ENCODE peak calls at places on chromosomes 16 and 17, in five cellular contexts. One of them, this sample, is unnamed. For H3K27me3, the result is how much of the 10 kb centered on the place peaks cover.

GRCh38 chr16:23452572-23453337 is at the start of gene COG7:
- DNase-seq in body of pancreas: peak
- DNase-seq in transverse colon: peak
- DNase-seq in uterus: peak
- DNase-seq in right lobe of liver: peak
- DNase-seq in this sample: peak

GRCh38 chr16:70575376-70575775 is 51.8 kb downstream of the SF3B3 start:
- DNase-seq in body of pancreas: no peak
- DNase-seq in uterus: no peak
- DNase-seq in transverse colon: no peak
- DNase-seq in right lobe of liver: no peak
- DNase-seq in this sample: no peak

GRCh38 chr16:4924593-4925378 is 12.2 kb downstream of the PPL start:
- DNase-seq in uterus: no peak
- DNase-seq in right lobe of liver: peak
- DNase-seq in body of pancreas: peak
- DNase-seq in transverse colon: peak
- DNase-seq in this sample: peak

GRCh38 chr17:41627316-41628072 is 3.1 kb upstream of the KRT17 start:
- DNase-seq in uterus: no peak
- DNase-seq in body of pancreas: no peak
- DNase-seq in transverse colon: no peak
- DNase-seq in right lobe of liver: no peak
- DNase-seq in this sample: no peak

GRCh38 chr16:68257251-68257905 is 6.9 kb upstream of the SLC7A6 start:
- DNase-seq in uterus: no peak
- DNase-seq in body of pancreas: no peak
- DNase-seq in transverse colon: peak
- DNase-seq in right lobe of liver: no peak
- DNase-seq in this sample: no peak

GRCh38 chr17:46175891-46176290 is 17.3 kb downstream of the KANSL1 start:
- DNase-seq in transverse colon: no peak
- DNase-seq in body of pancreas: no peak
- DNase-seq in uterus: no peak
- DNase-seq in right lobe of liver: no peak
- DNase-seq in this sample: no peak

GRCh38 chr17:83136156-83136555 is 56.7 kb downstream of the METRNL start:
- DNase-seq in body of pancreas: no peak
- DNase-seq in uterus: peak
- DNase-seq in right lobe of liver: no peak
- DNase-seq in transverse colon: peak
- DNase-seq in this sample: peak

GRCh38 chr17:61504697-61505096 is 52.5 kb downstream of the TBX4 start:
- DNase-seq in right lobe of liver: no peak
- DNase-seq in body of pancreas: no peak
- DNase-seq in uterus: no peak
- DNase-seq in transverse colon: no peak
- DNase-seq in this sample: no peak

GRCh38 chr16:89924925-89925307 is 1.8 kb downstream of the TUBB3 start:
- DNase-seq in right lobe of liver: no peak
- DNase-seq in body of pancreas: no peak
- DNase-seq in transverse colon: no peak
- DNase-seq in uterus: no peak
- DNase-seq in this sample: no peak

GRCh38 chr16:9847146-9847545 is 335.1 kb downstream of the GRIN2A start:
- DNase-seq in body of pancreas: no peak
- DNase-seq in transverse colon: no peak
- DNase-seq in right lobe of liver: no peak
- DNase-seq in uterus: no peak
- DNase-seq in this sample: no peak

GRCh38 chr17:336110-337021 is 16.2 kb downstream of the RPH3AL start:
- DNase-seq in body of pancreas: peak
- DNase-seq in uterus: no peak
- DNase-seq in right lobe of liver: peak
- DNase-seq in transverse colon: peak
- DNase-seq in this sample: peak

GRCh38 chr17:4147751-4148310 is 4.8 kb downstream of the CYB5D2 start:
- DNase-seq in body of pancreas: no peak
- DNase-seq in transverse colon: no peak
- DNase-seq in uterus: no peak
- DNase-seq in right lobe of liver: no peak
- DNase-seq in this sample: no peak

GRCh38 chr17:66272699-66273390 is 29.6 kb upstream of the PRKCA start:
- DNase-seq in body of pancreas: no peak
- DNase-seq in transverse colon: no peak
- DNase-seq in uterus: peak
- DNase-seq in right lobe of liver: no peak
- DNase-seq in this sample: no peak

GRCh38 chr16:21277927-21278706 is at the start of gene CRYM:
- DNase-seq in body of pancreas: peak
- DNase-seq in transverse colon: peak
- DNase-seq in right lobe of liver: peak
- DNase-seq in uterus: peak
- DNase-seq in this sample: peak

GRCh38 chr17:80647746-80648145 is 103.1 kb downstream of the RPTOR start:
- DNase-seq in body of pancreas: no peak
- DNase-seq in right lobe of liver: no peak
- DNase-seq in uterus: no peak
- DNase-seq in transverse colon: no peak
- DNase-seq in this sample: no peak

GRCh38 chr16:81496742-81497141 is 52.1 kb downstream of the CMIP start:
- DNase-seq in uterus: no peak
- DNase-seq in body of pancreas: no peak
- DNase-seq in transverse colon: no peak
- DNase-seq in right lobe of liver: no peak
- DNase-seq in this sample: no peak

GRCh38 chr17:33686171-33686570 is 393.1 kb upstream of the ASIC2 start:
- DNase-seq in body of pancreas: no peak
- DNase-seq in right lobe of liver: no peak
- DNase-seq in transverse colon: no peak
- DNase-seq in uterus: no peak
- DNase-seq in this sample: no peak

GRCh38 chr17:62816282-62816839 is 8.2 kb upstream of the MARCHF10 start:
- DNase-seq in right lobe of liver: no peak
- DNase-seq in transverse colon: no peak
- DNase-seq in body of pancreas: no peak
- DNase-seq in uterus: no peak
- DNase-seq in this sample: no peak

GRCh38 chr17:60305141-60305540 is 86.8 kb downstream of the USP32 start:
- DNase-seq in body of pancreas: no peak
- DNase-seq in right lobe of liver: no peak
- DNase-seq in transverse colon: no peak
- DNase-seq in uterus: no peak
- DNase-seq in this sample: peak

GRCh38 chr17:38421224-38421841 is 6.9 kb upstream of the ARHGAP23 start:
- DNase-seq in transverse colon: no peak
- DNase-seq in right lobe of liver: no peak
- DNase-seq in body of pancreas: no peak
- DNase-seq in uterus: no peak
- DNase-seq in this sample: no peak
- H3K27ac ChIP-seq in transverse colon: peak
- H3K27ac ChIP-seq in right lobe of liver: no peak
- H3K27ac ChIP-seq in body of pancreas: no peak
- H3K27ac ChIP-seq in uterus: peak
- H3K27ac ChIP-seq in this sample: no peak

GRCh38 chr16:58021661-58022551 is 3.6 kb upstream of the MMP15 start:
- DNase-seq in uterus: no peak
- DNase-seq in body of pancreas: no peak
- DNase-seq in transverse colon: no peak
- DNase-seq in right lobe of liver: no peak
- DNase-seq in this sample: no peak
- TF ChIP-seq POLR2A in uterus: no peak
- TF ChIP-seq POLR2A in body of pancreas: no peak
- TF ChIP-seq POLR2A in transverse colon: no peak
- TF ChIP-seq POLR2A in right lobe of liver: no peak
- TF ChIP-seq POLR2A in this sample: no peak

DNA sequence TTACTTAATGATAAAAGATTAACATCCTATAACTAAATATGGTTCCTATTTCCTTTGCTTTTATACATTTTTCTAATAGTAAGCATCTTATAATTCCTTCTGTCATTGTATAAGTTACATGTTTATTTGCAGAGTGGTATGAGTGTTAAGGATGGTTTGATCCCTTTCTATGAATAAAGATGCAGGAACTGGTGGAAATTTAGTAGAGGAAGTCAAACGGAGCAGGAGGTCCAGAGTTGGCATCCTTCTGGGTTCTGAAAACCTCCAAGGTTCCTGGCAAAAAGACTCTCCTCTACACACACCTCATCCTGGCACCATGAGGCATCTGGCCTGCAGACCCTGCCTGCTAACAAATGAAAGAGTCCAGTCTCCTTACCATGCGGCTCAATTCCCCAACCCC is 296.8 kb downstream of the SOX9 start:
- DNase-seq in body of pancreas: no peak
- DNase-seq in uterus: no peak
- DNase-seq in transverse colon: no peak
- DNase-seq in right lobe of liver: no peak
- DNase-seq in this sample: no peak
- H3K27me3 ChIP-seq in body of pancreas: under half
- H3K27me3 ChIP-seq in uterus: under half
- H3K27me3 ChIP-seq in transverse colon: under half
- H3K27me3 ChIP-seq in right lobe of liver: under half
- H3K27me3 ChIP-seq in this sample: under half

GRCh38 chr17:40450175-40450574 is 6.9 kb downstream of the IGFBP4 start:
- DNase-seq in body of pancreas: peak
- DNase-seq in uterus: peak
- DNase-seq in right lobe of liver: peak
- DNase-seq in transverse colon: peak
- DNase-seq in this sample: no peak
- H3K27ac ChIP-seq in body of pancreas: no peak
- H3K27ac ChIP-seq in uterus: peak
- H3K27ac ChIP-seq in right lobe of liver: peak
- H3K27ac ChIP-seq in transverse colon: peak
- H3K27ac ChIP-seq in this sample: peak

DNA sequence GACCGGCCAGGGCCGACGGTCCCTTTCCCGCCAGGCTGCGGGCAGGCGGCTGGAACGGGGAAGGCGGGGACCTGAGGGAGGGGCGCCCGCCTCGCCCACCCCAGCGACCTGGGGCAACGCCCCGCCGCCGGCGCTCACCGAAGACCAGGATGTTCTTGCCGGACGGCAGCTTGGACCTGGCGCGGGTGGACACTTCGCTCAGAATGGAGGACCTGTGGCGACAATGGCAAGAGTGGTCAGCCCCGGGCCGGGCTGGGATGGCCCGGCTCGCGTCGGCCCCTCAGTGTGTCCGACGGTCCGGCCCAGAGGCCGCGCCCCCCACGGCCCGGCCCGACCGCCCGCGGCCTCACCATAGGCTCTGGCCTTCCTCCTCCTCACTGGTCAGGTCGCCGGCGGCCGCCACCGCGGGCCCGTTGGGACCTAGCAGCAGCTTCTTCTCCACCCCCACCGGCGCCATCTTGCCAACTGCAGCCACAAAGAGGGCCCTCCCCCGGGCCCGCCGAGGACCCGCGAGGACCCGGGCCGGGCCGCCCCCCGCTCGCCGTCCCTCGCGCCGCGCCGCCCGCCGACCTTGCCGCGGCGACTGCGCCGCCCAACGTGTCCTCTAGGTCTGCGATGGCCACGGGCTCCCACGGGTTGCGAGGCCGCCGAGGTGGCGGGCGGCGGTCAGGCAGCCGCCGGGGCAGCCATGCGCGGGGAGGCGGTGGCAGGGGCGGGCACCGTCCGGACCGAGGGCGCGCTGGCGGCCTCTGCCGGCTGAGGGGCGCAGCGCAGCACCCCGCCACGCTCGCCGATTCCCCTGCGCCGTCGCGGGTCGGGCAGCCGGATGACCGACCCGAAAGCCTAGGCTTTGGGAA is at the start of gene DYNC1LI2:
- DNase-seq in transverse colon: peak
- DNase-seq in body of pancreas: peak
- DNase-seq in right lobe of liver: peak
- DNase-seq in uterus: peak
- DNase-seq in this sample: peak
- TF ChIP-seq POLR2A in transverse colon: peak
- TF ChIP-seq POLR2A in body of pancreas: peak
- TF ChIP-seq POLR2A in right lobe of liver: peak
- TF ChIP-seq POLR2A in uterus: peak
- TF ChIP-seq POLR2A in this sample: no peak

DNA sequence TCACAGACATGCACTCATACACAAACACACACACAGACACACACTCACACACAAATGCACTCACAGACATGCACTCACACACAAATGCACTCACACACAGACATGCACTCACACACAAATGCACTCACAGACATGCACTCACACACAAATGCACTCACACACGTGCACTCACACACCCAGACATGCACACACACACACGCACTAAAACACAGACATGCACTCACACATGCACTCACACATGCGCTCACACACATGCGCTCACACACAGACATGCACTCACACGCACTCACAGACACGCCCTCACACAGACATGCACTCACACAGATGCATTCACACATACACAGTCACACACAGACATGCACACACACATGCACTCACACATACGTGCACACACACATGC is 2.7 kb upstream of the ZNF469 start:
- DNase-seq in transverse colon: no peak
- DNase-seq in body of pancreas: no peak
- DNase-seq in uterus: no peak
- DNase-seq in right lobe of liver: no peak
- DNase-seq in this sample: no peak
- H3K27me3 ChIP-seq in transverse colon: under half
- H3K27me3 ChIP-seq in body of pancreas: under half
- H3K27me3 ChIP-seq in uterus: under half
- H3K27me3 ChIP-seq in right lobe of liver: under half
- H3K27me3 ChIP-seq in this sample: under half

GRCh38 chr16:57112403-57113041 is 20.1 kb downstream of the CPNE2 start:
- DNase-seq in uterus: no peak
- DNase-seq in body of pancreas: no peak
- DNase-seq in right lobe of liver: no peak
- DNase-seq in transverse colon: no peak
- DNase-seq in this sample: no peak

GRCh38 chr16:57115504-57116182 is 23.3 kb downstream of the CPNE2 start:
- DNase-seq in right lobe of liver: peak
- DNase-seq in transverse colon: no peak
- DNase-seq in body of pancreas: no peak
- DNase-seq in uterus: no peak
- DNase-seq in this sample: peak

GRCh38 chr16:57113042-57113453 is 20.7 kb downstream of the CPNE2 start:
- DNase-seq in body of pancreas: no peak
- DNase-seq in right lobe of liver: no peak
- DNase-seq in transverse colon: no peak
- DNase-seq in uterus: no peak
- DNase-seq in this sample: no peak

GRCh38 chr16:57115148-57115503 is 22.7 kb downstream of the CPNE2 start:
- DNase-seq in body of pancreas: no peak
- DNase-seq in uterus: no peak
- DNase-seq in right lobe of liver: no peak
- DNase-seq in transverse colon: no peak
- DNase-seq in this sample: no peak

GRCh38 chr16:57113664-57114063 is 21.3 kb downstream of the CPNE2 start:
- DNase-seq in body of pancreas: no peak
- DNase-seq in uterus: no peak
- DNase-seq in transverse colon: no peak
- DNase-seq in right lobe of liver: no peak
- DNase-seq in this sample: no peak
- H3K27ac ChIP-seq in body of pancreas: no peak
- H3K27ac ChIP-seq in uterus: no peak
- H3K27ac ChIP-seq in transverse colon: no peak
- H3K27ac ChIP-seq in right lobe of liver: no peak
- H3K27ac ChIP-seq in this sample: no peak